ENCODE peak calls at places on chromosomes 11 and 22, in six cellular contexts. One of them, this sample, is unnamed.
A peak's percentile ranks its signal among the peaks of the same experiment; 100 is the strongest.

GRCh38 chr11:36292311-36292722 is 3.1 kb upstream of the COMMD9 start:
- DNase-seq in WTC11: no peak
- DNase-seq in GM12878: peak; percentile 23
- DNase-seq in K562: peak; percentile 49
- DNase-seq in HepG2: no peak
- DNase-seq in H1: no peak
- DNase-seq in this sample: peak; percentile 81

GRCh38 chr11:65186701-65187100 is 5.0 kb downstream of the CAPN1 start:
- DNase-seq in WTC11: no peak
- DNase-seq in GM12878: no peak
- DNase-seq in K562: no peak
- DNase-seq in HepG2: no peak
- DNase-seq in H1: no peak
- DNase-seq in this sample: no peak

GRCh38 chr11:108854366-108854765 is 189.5 kb downstream of the DDX10 start:
- DNase-seq in WTC11: no peak
- DNase-seq in GM12878: peak; percentile 51
- DNase-seq in K562: no peak
- DNase-seq in HepG2: no peak
- DNase-seq in H1: no peak
- DNase-seq in this sample: no peak

GRCh38 chr11:11265994-11266606 is 87.0 kb downstream of the CSNK2A3 start:
- DNase-seq in WTC11: peak; percentile 87
- DNase-seq in GM12878: no peak
- DNase-seq in K562: peak; percentile 64
- DNase-seq in HepG2: no peak
- DNase-seq in H1: no peak
- DNase-seq in this sample: peak; percentile 75

GRCh38 chr11:19447150-19447566 is 206.4 kb upstream of the E2F8 start:
- DNase-seq in WTC11: no peak
- DNase-seq in GM12878: no peak
- DNase-seq in K562: no peak
- DNase-seq in HepG2: no peak
- DNase-seq in H1: no peak
- DNase-seq in this sample: no peak

GRCh38 chr22:44842417-44842816 is 90.0 kb downstream of the ARHGAP8 start:
- DNase-seq in WTC11: no peak
- DNase-seq in GM12878: no peak
- DNase-seq in K562: no peak
- DNase-seq in HepG2: no peak
- DNase-seq in H1: no peak
- DNase-seq in this sample: no peak

GRCh38 chr11:117822031-117822521 is 2.5 kb downstream of the FXYD2 start:
- DNase-seq in WTC11: peak; percentile 72
- DNase-seq in GM12878: no peak
- DNase-seq in K562: peak; percentile 40
- DNase-seq in HepG2: no peak
- DNase-seq in H1: no peak
- DNase-seq in this sample: peak; percentile 74

GRCh38 chr11:77152846-77153245 is 24.8 kb downstream of the MYO7A start:
- DNase-seq in WTC11: no peak
- DNase-seq in GM12878: no peak
- DNase-seq in K562: no peak
- DNase-seq in HepG2: no peak
- DNase-seq in H1: no peak
- DNase-seq in this sample: no peak

GRCh38 chr11:119584193-119585037 is 144.6 kb downstream of the NECTIN1 start:
- DNase-seq in WTC11: peak; percentile 83
- DNase-seq in GM12878: no peak
- DNase-seq in K562: peak; percentile 80
- DNase-seq in HepG2: no peak
- DNase-seq in H1: peak; percentile 70
- DNase-seq in this sample: peak; percentile 95

GRCh38 chr11:95917188-95918036 is 6.5 kb downstream of the MTMR2 start:
- DNase-seq in WTC11: no peak
- DNase-seq in GM12878: no peak
- DNase-seq in K562: no peak
- DNase-seq in HepG2: no peak
- DNase-seq in H1: no peak
- DNase-seq in this sample: no peak

GRCh38 chr22:47043835-47044721 is 281.6 kb downstream of the TBC1D22A start:
- DNase-seq in WTC11: peak; percentile 40
- DNase-seq in GM12878: no peak
- DNase-seq in K562: no peak
- DNase-seq in HepG2: no peak
- DNase-seq in H1: no peak
- DNase-seq in this sample: peak; percentile 49

GRCh38 chr11:75174348-75174747 is 23.4 kb downstream of the SLCO2B1 start:
- DNase-seq in WTC11: no peak
- DNase-seq in GM12878: no peak
- DNase-seq in K562: no peak
- DNase-seq in HepG2: no peak
- DNase-seq in H1: no peak
- DNase-seq in this sample: no peak

GRCh38 chr22:20013382-20013871 is 3.2 kb downstream of the ARVCF start:
- DNase-seq in WTC11: peak; percentile 91
- DNase-seq in GM12878: no peak
- DNase-seq in K562: peak; percentile 88
- DNase-seq in HepG2: peak; percentile 45
- DNase-seq in H1: peak; percentile 47
- DNase-seq in this sample: peak; percentile 88

GRCh38 chr11:69012092-69013008 is 696 bp downstream of the MRGPRF start:
- DNase-seq in WTC11: no peak
- DNase-seq in GM12878: no peak
- DNase-seq in K562: no peak
- DNase-seq in HepG2: no peak
- DNase-seq in H1: no peak
- DNase-seq in this sample: peak; percentile 34

GRCh38 chr11:96257036-96257435 is 86.0 kb downstream of the MAML2 start:
- DNase-seq in WTC11: no peak
- DNase-seq in GM12878: no peak
- DNase-seq in K562: no peak
- DNase-seq in HepG2: no peak
- DNase-seq in H1: no peak
- DNase-seq in this sample: no peak

GRCh38 chr11:59901306-59901705 is 22.7 kb downstream of the OOSP3 start:
- DNase-seq in WTC11: no peak
- DNase-seq in GM12878: no peak
- DNase-seq in K562: peak; percentile 28
- DNase-seq in HepG2: no peak
- DNase-seq in H1: no peak
- DNase-seq in this sample: no peak

GRCh38 chr11:112659185-112659584 is 302.0 kb upstream of the NCAM1 start:
- DNase-seq in WTC11: no peak
- DNase-seq in GM12878: no peak
- DNase-seq in K562: no peak
- DNase-seq in HepG2: no peak
- DNase-seq in H1: no peak
- DNase-seq in this sample: no peak

GRCh38 chr11:18540207-18541009 is 13.7 kb upstream of the TSG101 start:
- DNase-seq in WTC11: no peak
- DNase-seq in GM12878: no peak
- DNase-seq in K562: peak; percentile 31
- DNase-seq in HepG2: peak; percentile 42
- DNase-seq in H1: no peak
- DNase-seq in this sample: peak; percentile 48

GRCh38 chr11:27295928-27296327 is 67.1 kb downstream of the CCDC34 start:
- DNase-seq in WTC11: no peak
- DNase-seq in GM12878: no peak
- DNase-seq in K562: no peak
- DNase-seq in HepG2: no peak
- DNase-seq in H1: no peak
- DNase-seq in this sample: no peak

GRCh38 chr11:104799251-104799650 is 99.0 kb downstream of the CASP12 start:
- DNase-seq in WTC11: no peak
- DNase-seq in GM12878: peak; percentile 27
- DNase-seq in K562: no peak
- DNase-seq in HepG2: no peak
- DNase-seq in H1: no peak
- DNase-seq in this sample: no peak

GRCh38 chr11:86488553-86488952 is 113.9 kb downstream of the CCDC81 start:
- DNase-seq in WTC11: no peak
- DNase-seq in GM12878: no peak
- DNase-seq in K562: no peak
- DNase-seq in HepG2: no peak
- DNase-seq in H1: no peak
- DNase-seq in this sample: no peak

GRCh38 chr22:37275134-37275533 is 7.2 kb upstream of the CYTH4 start:
- DNase-seq in WTC11: no peak
- DNase-seq in GM12878: no peak
- DNase-seq in K562: no peak
- DNase-seq in HepG2: no peak
- DNase-seq in H1: no peak
- DNase-seq in this sample: no peak

GRCh38 chr11:61160487-61161189 is 588 bp downstream of the VPS37C start:
- DNase-seq in WTC11: no peak
- DNase-seq in GM12878: no peak
- DNase-seq in K562: no peak
- DNase-seq in HepG2: no peak
- DNase-seq in H1: no peak
- DNase-seq in this sample: no peak

DNA sequence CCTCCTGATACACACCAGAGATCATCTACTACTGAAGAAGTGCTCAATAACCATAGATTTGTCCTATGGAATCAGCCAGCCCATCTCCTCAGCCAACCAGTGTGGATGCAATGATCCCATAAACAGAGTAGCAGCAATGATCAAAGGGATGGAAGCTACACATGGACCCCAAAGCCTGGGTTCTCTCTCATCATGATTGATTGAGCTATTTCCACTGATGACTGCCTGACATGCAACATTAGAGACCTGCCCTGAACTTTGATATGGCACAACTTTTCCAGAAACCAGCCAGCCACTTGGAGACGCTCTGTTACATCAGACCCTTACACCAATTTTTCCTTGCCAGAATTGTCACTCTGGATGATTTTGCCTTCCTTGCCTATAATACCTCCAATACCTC is 471.6 kb downstream of the BUD13 start:
- DNase-seq in WTC11: no peak
- DNase-seq in GM12878: no peak
- DNase-seq in K562: no peak
- DNase-seq in HepG2: no peak
- DNase-seq in H1: no peak
- DNase-seq in this sample: no peak
- TF ChIP-seq CREB1 in WTC11: no peak
- TF ChIP-seq CREB1 in GM12878: no peak
- TF ChIP-seq CREB1 in K562: no peak
- TF ChIP-seq CREB1 in HepG2: no peak
- TF ChIP-seq CREB1 in H1: no peak
- TF ChIP-seq CREB1 in this sample: no peak

DNA sequence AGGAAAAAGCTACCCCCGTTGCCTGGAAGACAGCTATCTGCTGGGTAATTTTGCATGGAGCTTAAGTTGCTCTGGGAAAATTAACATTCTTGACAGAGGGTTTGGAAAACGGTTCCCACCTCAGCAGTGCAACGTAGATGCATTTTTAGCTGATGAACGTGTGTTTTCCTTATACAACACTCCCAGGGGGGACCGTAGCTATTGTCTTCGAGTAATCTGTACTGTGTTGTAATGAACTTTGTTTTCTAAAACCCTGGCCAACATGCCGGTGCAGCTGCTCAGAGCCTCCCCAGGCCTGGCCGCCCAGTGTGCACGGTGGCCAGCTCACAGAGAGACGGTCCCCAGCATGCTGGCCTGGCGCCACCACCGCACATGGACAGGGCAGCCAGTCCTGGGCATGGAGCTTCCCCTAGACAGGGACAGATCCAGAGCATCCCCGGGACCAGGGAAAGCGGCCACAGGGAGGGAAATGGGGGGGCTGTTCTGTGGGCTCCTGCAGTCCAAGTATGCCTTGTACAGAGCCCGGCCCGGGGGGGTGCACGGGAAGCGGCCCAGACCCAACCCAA is 2.2 kb downstream of the TNNT3 start:
- DNase-seq in WTC11: no peak
- DNase-seq in GM12878: no peak
- DNase-seq in K562: no peak
- DNase-seq in HepG2: no peak
- DNase-seq in H1: no peak
- DNase-seq in this sample: no peak
- TF ChIP-seq CREB1 in WTC11: no peak
- TF ChIP-seq CREB1 in GM12878: no peak
- TF ChIP-seq CREB1 in K562: no peak
- TF ChIP-seq CREB1 in HepG2: no peak
- TF ChIP-seq CREB1 in H1: no peak
- TF ChIP-seq CREB1 in this sample: no peak

GRCh38 chr11:64028398-64029115 is 7.2 kb upstream of the FLRT1 start:
- DNase-seq in WTC11: peak; percentile 87
- DNase-seq in GM12878: no peak
- DNase-seq in K562: peak; percentile 46
- DNase-seq in HepG2: no peak
- DNase-seq in H1: peak; percentile 68
- DNase-seq in this sample: peak; percentile 96
- TF ChIP-seq CREB1 in WTC11: no peak
- TF ChIP-seq CREB1 in GM12878: no peak
- TF ChIP-seq CREB1 in K562: no peak
- TF ChIP-seq CREB1 in HepG2: no peak
- TF ChIP-seq CREB1 in H1: no peak
- TF ChIP-seq CREB1 in this sample: peak; percentile 21

GRCh38 chr11:94868468-94868867 is 100.3 kb downstream of the AMOTL1 start:
- DNase-seq in WTC11: no peak
- DNase-seq in GM12878: no peak
- DNase-seq in K562: no peak
- DNase-seq in HepG2: no peak
- DNase-seq in H1: no peak
- DNase-seq in this sample: no peak

GRCh38 chr11:94869186-94869585 is 101.0 kb downstream of the AMOTL1 start:
- DNase-seq in WTC11: no peak
- DNase-seq in GM12878: no peak
- DNase-seq in K562: no peak
- DNase-seq in HepG2: no peak
- DNase-seq in H1: no peak
- DNase-seq in this sample: no peak

GRCh38 chr11:94866936-94867795 is 99.0 kb downstream of the AMOTL1 start:
- DNase-seq in WTC11: no peak
- DNase-seq in GM12878: no peak
- DNase-seq in K562: no peak
- DNase-seq in HepG2: no peak
- DNase-seq in H1: no peak
- DNase-seq in this sample: no peak

GRCh38 chr11:94864646-94865045 is 96.5 kb downstream of the AMOTL1 start:
- DNase-seq in WTC11: no peak
- DNase-seq in GM12878: no peak
- DNase-seq in K562: no peak
- DNase-seq in HepG2: no peak
- DNase-seq in H1: no peak
- DNase-seq in this sample: no peak

DNA sequence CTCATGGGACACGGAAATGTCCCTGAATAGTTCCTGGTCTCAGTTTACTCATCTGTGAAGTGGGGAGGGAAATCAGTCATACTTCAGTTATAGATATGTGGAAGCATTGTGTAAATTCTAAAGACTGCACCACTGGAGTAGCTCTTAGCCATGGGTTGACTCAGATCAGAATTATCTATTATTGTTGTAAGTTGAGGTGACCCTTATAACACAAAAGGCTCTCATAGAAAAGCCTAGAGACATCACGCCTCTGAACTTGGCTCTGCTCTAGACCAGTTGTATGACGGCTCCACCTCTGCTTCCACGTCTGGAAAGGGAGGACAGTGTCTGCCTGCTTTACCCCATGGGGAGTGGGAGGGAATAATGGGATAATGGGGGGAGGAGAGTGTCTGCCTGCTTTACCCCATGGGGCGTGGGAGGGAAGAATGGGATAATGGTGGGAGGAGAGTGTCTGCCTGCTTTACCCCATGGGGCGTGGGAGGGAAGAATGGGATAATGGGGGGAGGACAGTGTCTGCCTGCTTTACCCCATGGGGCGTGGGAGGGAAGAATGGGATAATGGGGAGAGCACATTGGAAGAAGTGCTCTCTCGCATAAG is 98.2 kb downstream of the AMOTL1 start:
- DNase-seq in WTC11: no peak
- DNase-seq in GM12878: no peak
- DNase-seq in K562: no peak
- DNase-seq in HepG2: no peak
- DNase-seq in H1: no peak
- DNase-seq in this sample: no peak
- TF ChIP-seq CREB1 in WTC11: no peak
- TF ChIP-seq CREB1 in GM12878: no peak
- TF ChIP-seq CREB1 in K562: no peak
- TF ChIP-seq CREB1 in HepG2: no peak
- TF ChIP-seq CREB1 in H1: no peak
- TF ChIP-seq CREB1 in this sample: no peak

This sample was measured in GM23338.